ENCODE peak calls at places on chromosomes 1 and 21, in six cellular contexts. J, K, C, P, H and G are unnamed samples.

GRCh38 chr1:114854693-114855320 is at the start of gene SYCP1:
- DNase-seq in J (no peak), P (no peak), C (no peak), H (no peak), K (no peak), G (no peak)

GRCh38 chr21:20789696-20790095 is 208.5 kb upstream of the NCAM2 start:
- DNase-seq in K (no peak), C (no peak), J (peak), H (no peak), P (no peak), G (no peak)

GRCh38 chr1:147080013-147080661 is 92.1 kb downstream of the PRKAB2 start:
- DNase-seq in C (no peak), H (no peak), P (no peak), K (no peak), J (no peak), G (no peak)

GRCh38 chr1:44648514-44649250 is 25.6 kb downstream of the TMEM53 start:
- DNase-seq in H (no peak), J (no peak), K (no peak), P (no peak), C (no peak), G (no peak)

GRCh38 chr1:223748405-223748772 is 36.0 kb downstream of the CAPN2 start:
- DNase-seq in P (no peak), H (no peak), K (no peak), J (no peak), C (no peak), G (no peak)

GRCh38 chr1:160045653-160046052 is 13.9 kb upstream of the PIGM start:
- DNase-seq in P (no peak), H (no peak), J (no peak), K (no peak), C (no peak), G (no peak)

GRCh38 chr21:34674467-34674866 is 5.7 kb downstream of the CLIC6 start:
- DNase-seq in H (no peak), C (no peak), K (no peak), J (no peak), P (no peak), G (no peak)

GRCh38 chr1:234992065-234992464 is 136.6 kb downstream of the TOMM20 start:
- DNase-seq in K (no peak), P (no peak), J (no peak), H (no peak), C (no peak), G (no peak)

GRCh38 chr1:28601696-28602095 is 9.6 kb downstream of the RAB42 start:
- DNase-seq in H (peak), K (no peak), C (no peak), J (peak), P (no peak), G (no peak)

GRCh38 chr1:10555635-10556429 is 81.1 kb downstream of the PEX14 start:
- DNase-seq in P (no peak), C (no peak), H (no peak), K (no peak), J (no peak), G (no peak)

GRCh38 chr1:25869909-25870606 is 5.5 kb downstream of the PAQR7 start:
- DNase-seq in H (no peak), J (no peak), C (no peak), K (no peak), P (no peak), G (no peak)

GRCh38 chr1:242002528-242002927 is 3.6 kb upstream of the MAP1LC3C start:
- DNase-seq in K (no peak), P (no peak), J (no peak), H (no peak), C (no peak), G (no peak)

GRCh38 chr1:232769718-232770117 is 35.5 kb upstream of the MAP10 start:
- DNase-seq in H (no peak), P (no peak), J (no peak), K (no peak), C (no peak), G (no peak)

GRCh38 chr1:41447995-41448770 is 36.3 kb downstream of the EDN2 start:
- DNase-seq in P (no peak), K (no peak), H (no peak), J (no peak), C (no peak), G (no peak)

GRCh38 chr1:240888039-240888786 is 276.3 kb upstream of the GREM2 start:
- DNase-seq in K (no peak), P (no peak), C (no peak), H (no peak), J (no peak), G (no peak)

GRCh38 chr1:28171246-28171645 is 5.2 kb downstream of the PTAFR start:
- DNase-seq in P (no peak), K (no peak), H (no peak), J (no peak), C (no peak), G (no peak)

GRCh38 chr1:182768973-182769372 is 20.6 kb upstream of the NPL start:
- DNase-seq in H (no peak), P (no peak), K (no peak), C (no peak), J (peak), G (no peak)

GRCh38 chr1:115717541-115717940 is 51.0 kb downstream of the CASQ2 start:
- DNase-seq in C (no peak), H (no peak), K (peak), P (no peak), J (no peak), G (no peak)

GRCh38 chr1:2643414-2644077 is 10.7 kb upstream of the MMEL1 start:
- DNase-seq in C (no peak), K (no peak), J (no peak), P (no peak), H (no peak), G (no peak)

GRCh38 chr1:10682449-10683365 is 113.7 kb downstream of the CASZ1 start:
- DNase-seq in H (no peak), K (no peak), J (no peak), C (no peak), P (no peak), G (no peak)

GRCh38 chr1:65056234-65056633 is 89.9 kb upstream of the JAK1 start:
- DNase-seq in C (no peak), P (no peak), H (no peak), J (no peak), K (no peak), G (no peak)

GRCh38 chr1:41850029-41850428 is 68.7 kb downstream of the HIVEP3 start:
- DNase-seq in C (no peak), P (no peak), J (no peak), K (no peak), H (no peak), G (no peak)

GRCh38 chr1:39322431-39322830 is 117.9 kb downstream of the MACF1 start:
- DNase-seq in J (no peak), H (no peak), C (no peak), K (no peak), P (no peak), G (no peak)

GRCh38 chr1:28132110-28132897 is 43.9 kb upstream of the EYA3 start:
- DNase-seq in H (no peak), K (no peak), J (no peak), P (no peak), C (no peak), G (no peak)

GRCh38 chr1:9577423-9577822 is 11.3 kb upstream of the TMEM201 start:
- DNase-seq in K (no peak), H (no peak), C (no peak), P (no peak), J (no peak), G (no peak)

GRCh38 chr1:231690072-231690471 is 63.5 kb downstream of the DISC1 start:
- DNase-seq in K (no peak), P (no peak), H (no peak), C (no peak), J (no peak), G (no peak)

GRCh38 chr21:17523007-17523451 is 10.2 kb downstream of the CXADR start:
- DNase-seq in C (no peak), H (no peak), K (no peak), P (no peak), J (no peak), G (no peak)

GRCh38 chr1:66375125-66375524 is 158.8 kb upstream of the SGIP1 start:
- DNase-seq in C (no peak), H (no peak), J (no peak), K (no peak), P (no peak), G (no peak)

GRCh38 chr1:103516693-103517092 is 8.8 kb upstream of the RNPC3 start:
- DNase-seq in K (no peak), C (no peak), P (no peak), H (no peak), J (peak), G (no peak)

GRCh38 chr1:37259019-37259418 is 215.4 kb upstream of the ZC3H12A start:
- DNase-seq in K (no peak), P (no peak), C (no peak), J (no peak), H (no peak), G (no peak)

GRCh38 chr1:109484519-109484975 is 842 bp downstream of the ATXN7L2 start:
- DNase-seq in J (no peak), K (no peak), C (no peak), P (no peak), H (no peak), G (no peak)

GRCh38 chr1:33612877-33613487 is 140.5 kb downstream of the ZSCAN20 start:
- DNase-seq in H (peak), J (peak), P (no peak), C (peak), K (no peak), G (no peak)

GRCh38 chr1:214441119-214441518 is 110.3 kb downstream of the PTPN14 start:
- DNase-seq in K (no peak), P (no peak), J (no peak), C (no peak), H (peak), G (no peak)

GRCh38 chr1:150233359-150234308 is 2.3 kb downstream of the ANP32E start:
- DNase-seq in K (no peak), H (no peak), J (no peak), P (no peak), C (no peak), G (no peak)

GRCh38 chr1:2300851-2301606 is 72.9 kb downstream of the SKI start:
- DNase-seq in H (no peak), P (no peak), K (peak), J (no peak), C (peak), G (peak)

GRCh38 chr1:193417945-193418744 is 231.7 kb upstream of the B3GALT2 start:
- DNase-seq in J (no peak), H (no peak), K (no peak), P (no peak), C (no peak), G (no peak)